ENCODE peak calls at places on chromosome 19, in nine cellular contexts. One of them, this sample, is unnamed.

GRCh38 chr19:48842744-48843162 is 6.5 kb upstream of the HSD17B14 start:
- DNase-seq in uterus: peak; percentile 57
- DNase-seq in body of pancreas: peak; percentile 40
- DNase-seq in SK-N-SH: peak; percentile 80
- DNase-seq in heart right ventricle: peak; percentile 60
- DNase-seq in right lobe of liver: no peak
- DNase-seq in GM12865: peak; percentile 71
- DNase-seq in foreskin fibroblast: peak; percentile 70
- DNase-seq in AG09309: no peak
- DNase-seq in this sample: peak; percentile 91

GRCh38 chr19:54462713-54463530 is 656 bp downstream of the LENG9 start:
- DNase-seq in uterus: peak; percentile 55
- DNase-seq in body of pancreas: peak; percentile 82
- DNase-seq in SK-N-SH: peak; percentile 57
- DNase-seq in heart right ventricle: peak; percentile 65
- DNase-seq in right lobe of liver: peak; percentile 77
- DNase-seq in GM12865: peak; percentile 82
- DNase-seq in foreskin fibroblast: peak; percentile 84
- DNase-seq in AG09309: no peak
- DNase-seq in this sample: peak; percentile 67

GRCh38 chr19:33199441-33200265 is 5.5 kb downstream of the LRP3 start:
- DNase-seq in uterus: no peak
- DNase-seq in body of pancreas: no peak
- DNase-seq in SK-N-SH: peak; percentile 9
- DNase-seq in heart right ventricle: no peak
- DNase-seq in right lobe of liver: no peak
- DNase-seq in GM12865: no peak
- DNase-seq in foreskin fibroblast: no peak
- DNase-seq in AG09309: no peak
- DNase-seq in this sample: no peak

GRCh38 chr19:32372726-32373613 is 27.6 kb downstream of the ZNF507 start:
- DNase-seq in uterus: no peak
- DNase-seq in body of pancreas: no peak
- DNase-seq in SK-N-SH: no peak
- DNase-seq in heart right ventricle: no peak
- DNase-seq in right lobe of liver: no peak
- DNase-seq in GM12865: no peak
- DNase-seq in foreskin fibroblast: peak; percentile 59
- DNase-seq in AG09309: no peak
- DNase-seq in this sample: no peak

GRCh38 chr19:56670961-56671612 is 470 bp downstream of the ZNF835 start:
- DNase-seq in uterus: no peak
- DNase-seq in body of pancreas: peak; percentile 24
- DNase-seq in SK-N-SH: no peak
- DNase-seq in heart right ventricle: no peak
- DNase-seq in right lobe of liver: no peak
- DNase-seq in GM12865: no peak
- DNase-seq in foreskin fibroblast: no peak
- DNase-seq in AG09309: no peak
- DNase-seq in this sample: no peak

GRCh38 chr19:2149980-2150793 is 1.2 kb downstream of the AP3D1 start:
- DNase-seq in uterus: no peak
- DNase-seq in body of pancreas: peak; percentile 38
- DNase-seq in SK-N-SH: peak; percentile 44
- DNase-seq in heart right ventricle: no peak
- DNase-seq in right lobe of liver: no peak
- DNase-seq in GM12865: no peak
- DNase-seq in foreskin fibroblast: peak; percentile 48
- DNase-seq in AG09309: no peak
- DNase-seq in this sample: no peak

GRCh38 chr19:21022996-21023395 is 2.5 kb downstream of the ZNF430 start:
- DNase-seq in uterus: no peak
- DNase-seq in body of pancreas: no peak
- DNase-seq in SK-N-SH: no peak
- DNase-seq in heart right ventricle: no peak
- DNase-seq in right lobe of liver: no peak
- DNase-seq in GM12865: peak; percentile 34
- DNase-seq in foreskin fibroblast: peak; percentile 81
- DNase-seq in AG09309: peak; percentile 37
- DNase-seq in this sample: no peak

GRCh38 chr19:50838239-50838638 is 4.9 kb upstream of the KLK15 start:
- DNase-seq in uterus: no peak
- DNase-seq in body of pancreas: no peak
- DNase-seq in SK-N-SH: no peak
- DNase-seq in heart right ventricle: no peak
- DNase-seq in right lobe of liver: no peak
- DNase-seq in GM12865: peak; percentile 59
- DNase-seq in foreskin fibroblast: peak; percentile 13
- DNase-seq in AG09309: no peak
- DNase-seq in this sample: peak; percentile 71

GRCh38 chr19:591099-591958 is 1.6 kb downstream of the HCN2 start:
- DNase-seq in uterus: no peak
- DNase-seq in body of pancreas: no peak
- DNase-seq in SK-N-SH: no peak
- DNase-seq in heart right ventricle: no peak
- DNase-seq in right lobe of liver: peak; percentile 39
- DNase-seq in GM12865: no peak
- DNase-seq in foreskin fibroblast: peak; percentile 52
- DNase-seq in AG09309: no peak
- DNase-seq in this sample: no peak

GRCh38 chr19:39052243-39052746 is 19.9 kb upstream of the FBXO27 start:
- DNase-seq in uterus: peak; percentile 26
- DNase-seq in body of pancreas: peak; percentile 64
- DNase-seq in SK-N-SH: peak; percentile 75
- DNase-seq in heart right ventricle: peak; percentile 11
- DNase-seq in right lobe of liver: peak; percentile 65
- DNase-seq in GM12865: peak; percentile 81
- DNase-seq in foreskin fibroblast: peak; percentile 79
- DNase-seq in AG09309: no peak
- DNase-seq in this sample: peak; percentile 76

GRCh38 chr19:40253611-40254092 is 27.2 kb upstream of the CCNP start:
- DNase-seq in uterus: no peak
- DNase-seq in body of pancreas: no peak
- DNase-seq in SK-N-SH: no peak
- DNase-seq in heart right ventricle: no peak
- DNase-seq in right lobe of liver: no peak
- DNase-seq in GM12865: no peak
- DNase-seq in foreskin fibroblast: no peak
- DNase-seq in AG09309: no peak
- DNase-seq in this sample: no peak

GRCh38 chr19:30558793-30559192 is 186.6 kb downstream of the ZNF536 start:
- DNase-seq in uterus: no peak
- DNase-seq in body of pancreas: no peak
- DNase-seq in SK-N-SH: no peak
- DNase-seq in heart right ventricle: no peak
- DNase-seq in right lobe of liver: no peak
- DNase-seq in GM12865: no peak
- DNase-seq in foreskin fibroblast: no peak
- DNase-seq in AG09309: no peak
- DNase-seq in this sample: no peak

GRCh38 chr19:3479819-3480215 is 508 bp downstream of the SMIM24 start:
- DNase-seq in uterus: no peak
- DNase-seq in body of pancreas: no peak
- DNase-seq in SK-N-SH: peak; percentile 79
- DNase-seq in heart right ventricle: no peak
- DNase-seq in right lobe of liver: no peak
- DNase-seq in GM12865: peak; percentile 35
- DNase-seq in foreskin fibroblast: no peak
- DNase-seq in AG09309: no peak
- DNase-seq in this sample: peak; percentile 73

GRCh38 chr19:1076951-1077350 is 10.0 kb downstream of the ARHGAP45 start:
- DNase-seq in uterus: no peak
- DNase-seq in body of pancreas: peak; percentile 53
- DNase-seq in SK-N-SH: no peak
- DNase-seq in heart right ventricle: peak; percentile 42
- DNase-seq in right lobe of liver: peak; percentile 81
- DNase-seq in GM12865: peak; percentile 97
- DNase-seq in foreskin fibroblast: no peak
- DNase-seq in AG09309: no peak
- DNase-seq in this sample: peak; percentile 99

GRCh38 chr19:18328340-18329034 is 5.6 kb upstream of the LSM4 start:
- DNase-seq in uterus: peak; percentile 97
- DNase-seq in body of pancreas: peak; percentile 95
- DNase-seq in SK-N-SH: peak; percentile 94
- DNase-seq in heart right ventricle: peak; percentile 96
- DNase-seq in right lobe of liver: peak; percentile 83
- DNase-seq in GM12865: peak; percentile 96
- DNase-seq in foreskin fibroblast: peak; percentile 98
- DNase-seq in AG09309: peak; percentile 94
- DNase-seq in this sample: peak; percentile 96
- H3K4me3 ChIP-seq in uterus: peak overlapping the region; percentile 3
- H3K4me3 ChIP-seq in body of pancreas: no peak overlapping the region
- H3K4me3 ChIP-seq in SK-N-SH: peak overlapping the region; percentile 52
- H3K4me3 ChIP-seq in heart right ventricle: peak overlapping the region; percentile 18
- H3K4me3 ChIP-seq in right lobe of liver: peak overlapping the region; percentile 25
- H3K4me3 ChIP-seq in GM12865: peak overlapping the region; percentile 53
- H3K4me3 ChIP-seq in foreskin fibroblast: peak overlapping the region; percentile 35
- H3K4me3 ChIP-seq in AG09309: peak overlapping the region; percentile 21
- H3K4me3 ChIP-seq in this sample: no peak overlapping the region

GRCh38 chr19:46076031-46076880 is 35.5 kb upstream of the IGFL4 start:
- DNase-seq in uterus: no peak
- DNase-seq in body of pancreas: no peak
- DNase-seq in SK-N-SH: no peak
- DNase-seq in heart right ventricle: no peak
- DNase-seq in right lobe of liver: no peak
- DNase-seq in GM12865: no peak
- DNase-seq in foreskin fibroblast: no peak
- DNase-seq in AG09309: no peak
- DNase-seq in this sample: peak; percentile 42

GRCh38 chr19:46080561-46080960 is 39.8 kb upstream of the IGFL4 start:
- DNase-seq in uterus: peak; percentile 80
- DNase-seq in body of pancreas: peak; percentile 21
- DNase-seq in SK-N-SH: no peak
- DNase-seq in heart right ventricle: no peak
- DNase-seq in right lobe of liver: peak; percentile 52
- DNase-seq in GM12865: no peak
- DNase-seq in foreskin fibroblast: peak; percentile 59
- DNase-seq in AG09309: peak; percentile 59
- DNase-seq in this sample: no peak

GRCh38 chr19:46073268-46073922 is 32.6 kb upstream of the IGFL4 start:
- DNase-seq in uterus: no peak
- DNase-seq in body of pancreas: no peak
- DNase-seq in SK-N-SH: no peak
- DNase-seq in heart right ventricle: no peak
- DNase-seq in right lobe of liver: no peak
- DNase-seq in GM12865: no peak
- DNase-seq in foreskin fibroblast: peak; percentile 58
- DNase-seq in AG09309: no peak
- DNase-seq in this sample: no peak

GRCh38 chr19:46077815-46078167 is 37.0 kb upstream of the IGFL4 start:
- DNase-seq in uterus: no peak
- DNase-seq in body of pancreas: no peak
- DNase-seq in SK-N-SH: no peak
- DNase-seq in heart right ventricle: no peak
- DNase-seq in right lobe of liver: no peak
- DNase-seq in GM12865: no peak
- DNase-seq in foreskin fibroblast: no peak
- DNase-seq in AG09309: no peak
- DNase-seq in this sample: no peak

GRCh38 chr19:46076951-46077814 is 36.4 kb upstream of the IGFL4 start:
- DNase-seq in uterus: peak; percentile 58
- DNase-seq in body of pancreas: peak; percentile 55
- DNase-seq in SK-N-SH: peak; percentile 90
- DNase-seq in heart right ventricle: no peak
- DNase-seq in right lobe of liver: peak; percentile 42
- DNase-seq in GM12865: peak; percentile 47
- DNase-seq in foreskin fibroblast: peak; percentile 91
- DNase-seq in AG09309: peak; percentile 32
- DNase-seq in this sample: peak; percentile 84
- H3K4me3 ChIP-seq in uterus: no peak overlapping the region
- H3K4me3 ChIP-seq in body of pancreas: no peak overlapping the region
- H3K4me3 ChIP-seq in SK-N-SH: peak overlapping the region; percentile 52
- H3K4me3 ChIP-seq in heart right ventricle: no peak overlapping the region
- H3K4me3 ChIP-seq in right lobe of liver: peak overlapping the region; percentile 17
- H3K4me3 ChIP-seq in GM12865: no peak overlapping the region
- H3K4me3 ChIP-seq in foreskin fibroblast: peak overlapping the region; percentile 25
- H3K4me3 ChIP-seq in AG09309: no peak overlapping the region
- H3K4me3 ChIP-seq in this sample: no peak overlapping the region

DNA sequence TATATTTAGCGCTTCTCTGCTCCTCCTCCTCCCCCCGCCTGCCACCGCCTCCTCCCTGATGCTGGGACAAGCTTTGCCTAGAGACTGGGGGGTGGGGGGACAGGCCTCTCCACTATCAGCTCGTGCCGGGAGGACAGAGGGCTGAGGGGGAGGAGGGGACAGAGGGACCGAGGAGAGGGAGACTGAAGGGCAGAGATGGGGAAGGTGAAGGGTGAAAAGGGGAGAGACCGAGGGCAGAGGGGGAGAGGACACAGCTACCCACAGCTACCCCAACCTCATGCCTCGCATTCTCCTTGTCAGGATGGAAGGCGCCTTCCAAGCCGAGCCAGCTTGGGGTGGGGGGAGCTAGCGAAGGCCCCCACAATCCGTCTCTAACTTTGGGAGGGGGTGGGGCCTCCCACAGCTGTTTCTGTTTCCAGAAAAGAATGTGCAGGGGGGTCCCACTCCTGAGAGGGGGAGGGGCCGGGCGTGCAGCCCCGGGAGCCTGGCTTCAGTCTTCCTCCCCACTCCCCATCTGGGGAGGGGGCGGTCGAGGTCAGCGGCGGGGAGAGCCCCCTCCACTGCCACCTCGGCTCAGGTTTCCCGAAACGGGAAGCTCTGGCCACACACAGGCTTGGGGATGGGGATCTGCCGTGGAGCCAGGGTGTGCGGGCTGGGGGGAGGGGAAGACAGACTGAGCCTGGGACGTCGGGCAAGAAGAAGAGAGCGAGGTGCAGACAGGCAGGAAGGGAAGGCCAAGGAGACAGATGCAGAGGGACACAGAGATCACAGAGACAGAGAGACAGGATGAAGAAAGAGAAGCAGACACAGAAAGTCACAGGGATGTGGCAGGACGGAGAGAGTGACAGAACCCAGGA is 1.6 kb downstream of the DACT3 start:
- DNase-seq in uterus: peak; percentile 67
- DNase-seq in body of pancreas: no peak
- DNase-seq in SK-N-SH: peak; percentile 71
- DNase-seq in heart right ventricle: peak; percentile 60
- DNase-seq in right lobe of liver: peak; percentile 36
- DNase-seq in GM12865: no peak
- DNase-seq in foreskin fibroblast: peak; percentile 60
- DNase-seq in AG09309: no peak
- DNase-seq in this sample: no peak
- H3K4me3 ChIP-seq in uterus: peak overlapping the region; percentile 63
- H3K4me3 ChIP-seq in body of pancreas: no peak overlapping the region
- H3K4me3 ChIP-seq in SK-N-SH: peak overlapping the region; percentile 88
- H3K4me3 ChIP-seq in heart right ventricle: peak overlapping the region; percentile 46
- H3K4me3 ChIP-seq in right lobe of liver: peak overlapping the region; percentile 61
- H3K4me3 ChIP-seq in GM12865: no peak overlapping the region
- H3K4me3 ChIP-seq in foreskin fibroblast: peak overlapping the region; percentile 77
- H3K4me3 ChIP-seq in AG09309: peak overlapping the region; percentile 54
- H3K4me3 ChIP-seq in this sample: peak overlapping the region; percentile 15

DNA sequence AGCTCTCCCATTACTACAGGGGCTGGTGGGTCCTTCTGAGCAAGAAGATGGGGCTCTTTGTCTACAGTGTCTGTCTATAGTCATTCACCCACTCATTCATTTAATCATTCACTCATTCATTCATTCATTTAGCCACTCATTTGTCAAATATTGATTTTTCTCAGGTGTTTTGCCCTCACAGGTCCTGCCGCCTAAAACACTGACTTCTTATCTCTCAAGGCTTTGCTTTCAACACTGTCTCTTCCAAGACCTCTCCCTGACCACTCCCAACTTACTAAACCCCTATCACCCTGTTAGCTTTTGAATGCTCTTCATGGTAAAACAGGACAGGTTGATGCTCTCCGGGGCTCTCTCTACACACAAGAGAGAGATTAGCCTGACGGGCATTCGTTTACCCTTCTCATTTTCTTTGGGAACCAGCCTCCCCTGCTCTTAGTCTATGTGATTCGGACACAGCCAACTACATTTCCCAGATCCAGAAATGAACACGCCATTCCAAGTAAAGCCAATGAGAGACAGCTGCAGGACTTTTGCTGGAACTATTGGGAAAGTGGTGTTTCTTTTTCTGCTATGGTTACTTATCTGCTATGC is 22.7 kb downstream of the FAM187B start:
- DNase-seq in uterus: no peak
- DNase-seq in body of pancreas: no peak
- DNase-seq in SK-N-SH: no peak
- DNase-seq in heart right ventricle: no peak
- DNase-seq in right lobe of liver: no peak
- DNase-seq in GM12865: peak; percentile 31
- DNase-seq in foreskin fibroblast: no peak
- DNase-seq in AG09309: no peak
- DNase-seq in this sample: no peak
- H3K4me3 ChIP-seq in uterus: no peak overlapping the region
- H3K4me3 ChIP-seq in body of pancreas: no peak overlapping the region
- H3K4me3 ChIP-seq in SK-N-SH: no peak overlapping the region
- H3K4me3 ChIP-seq in heart right ventricle: no peak overlapping the region
- H3K4me3 ChIP-seq in right lobe of liver: no peak overlapping the region
- H3K4me3 ChIP-seq in GM12865: peak overlapping the region; percentile 3
- H3K4me3 ChIP-seq in foreskin fibroblast: no peak overlapping the region
- H3K4me3 ChIP-seq in AG09309: no peak overlapping the region
- H3K4me3 ChIP-seq in this sample: no peak overlapping the region

This sample was measured in Karpas-422.